ENCODE peak calls at places on chromosomes 13 and 19, in seven cellular contexts. D is cardiac fibroblast, O is fibroblast of pulmonary artery, B is fibroblast of mammary gland, P is GM12864, C is ovary, X is cardiac muscle cell. A is an unnamed sample.

GRCh38 chr19:18969953-18970659 is 29.1 kb upstream of the HOMER3 start:
- DNase-seq in D (no peak), O (no peak), B (no peak), P (no peak), C (no peak), X (no peak), A (no peak)

GRCh38 chr19:19488041-19488874 is 27.1 kb downstream of the TSSK6 start:
- DNase-seq in D (peak), O (peak), B (peak), P (no peak), C (peak), X (peak), A (peak)

GRCh38 chr19:42762782-42763181 is 2.7 kb downstream of the PSG8 start:
- DNase-seq in D (no peak), O (no peak), B (no peak), P (no peak), C (no peak), X (no peak), A (peak)

GRCh38 chr19:13154241-13154778 is 4.1 kb downstream of the IER2 start:
- DNase-seq in D (peak), O (peak), B (peak), P (no peak), C (peak), X (peak), A (peak)

GRCh38 chr19:33383722-33384292 is 10.3 kb downstream of the CEBPG start:
- DNase-seq in D (no peak), O (no peak), B (no peak), P (no peak), C (no peak), X (no peak), A (no peak)

GRCh38 chr19:47781590-47782318 is 3.3 kb downstream of the SELENOW start:
- DNase-seq in D (peak), O (no peak), B (no peak), P (no peak), C (peak), X (no peak), A (no peak)

GRCh38 chr13:79392882-79393563 is 13.0 kb downstream of the RBM26 start:
- DNase-seq in D (no peak), O (no peak), B (peak), P (no peak), C (no peak), X (peak), A (peak)

GRCh38 chr13:113843063-113843654 is 20.7 kb downstream of the GAS6 start:
- DNase-seq in D (no peak), O (no peak), B (no peak), P (no peak), C (peak), X (no peak), A (no peak)

GRCh38 chr13:85700909-85701308 is 98.3 kb downstream of the SLITRK6 start:
- DNase-seq in D (no peak), O (no peak), B (no peak), P (no peak), C (no peak), X (no peak), A (peak)

GRCh38 chr13:43270043-43270830 is 246.9 kb downstream of the DNAJC15 start:
- DNase-seq in D (peak), O (no peak), B (no peak), P (no peak), C (no peak), X (peak), A (peak)

GRCh38 chr19:33749619-33750175 is 47.0 kb upstream of the KCTD15 start:
- DNase-seq in D (no peak), O (no peak), B (no peak), P (no peak), C (no peak), X (no peak), A (no peak)

GRCh38 chr19:7917292-7918061 is 2.7 kb upstream of the SNAPC2 start:
- DNase-seq in D (peak), O (peak), B (peak), P (no peak), C (peak), X (peak), A (peak)

GRCh38 chr19:12837225-12837624 is 1.1 kb upstream of the MAST1 start:
- DNase-seq in D (no peak), O (no peak), B (no peak), P (no peak), C (no peak), X (no peak), A (no peak)

GRCh38 chr13:57633141-57633949 is 1.8 kb downstream of the PCDH17 start:
- DNase-seq in D (no peak), O (peak), B (no peak), P (no peak), C (peak), X (peak), A (peak)

GRCh38 chr19:41588497-41589209 is 12.7 kb downstream of the CEACAM21 start:
- DNase-seq in D (peak), O (peak), B (peak), P (no peak), C (no peak), X (peak), A (peak)

GRCh38 chr19:17933414-17934129 is 757 bp downstream of the CCDC124 start:
- DNase-seq in D (peak), O (peak), B (peak), P (no peak), C (no peak), X (peak), A (peak)

GRCh38 chr19:56477429-56478338 is 539 bp upstream of the ZNF667 start:
- DNase-seq in D (peak), O (peak), B (peak), P (no peak), C (peak), X (peak), A (peak)

GRCh38 chr13:107091386-107091785 is 523.4 kb upstream of the ARGLU1 start:
- DNase-seq in D (no peak), O (no peak), B (no peak), P (no peak), C (no peak), X (peak), A (peak)

GRCh38 chr13:25440081-25440480 is 68.3 kb downstream of the ATP8A2 start:
- DNase-seq in D (no peak), O (no peak), B (no peak), P (no peak), C (no peak), X (no peak), A (no peak)

GRCh38 chr19:516884-517424 is 9.7 kb downstream of the TPGS1 start:
- DNase-seq in D (no peak), O (no peak), B (no peak), P (no peak), C (no peak), X (no peak), A (no peak)

GRCh38 chr19:8489591-8490394 is 12.6 kb downstream of the PRAM1 start:
- DNase-seq in D (no peak), O (no peak), B (no peak), P (no peak), C (no peak), X (no peak), A (no peak)

GRCh38 chr13:60211548-60211947 is 47.8 kb upstream of the DIAPH3 start:
- DNase-seq in D (no peak), O (no peak), B (no peak), P (no peak), C (no peak), X (no peak), A (no peak)
- TF ChIP-seq CTCF in D (no peak), O (no peak), B (no peak), P (no peak), C (no peak), X (no peak), A (no peak)

GRCh38 chr19:11257827-11258380 is 4.4 kb downstream of the DOCK6 start:
- DNase-seq in D (no peak), O (no peak), B (no peak), P (no peak), C (no peak), X (peak), A (no peak)

GRCh38 chr19:11252665-11253355 is 9.5 kb downstream of the DOCK6 start:
- DNase-seq in D (no peak), O (no peak), B (no peak), P (no peak), C (no peak), X (no peak), A (no peak)

GRCh38 chr19:11256189-11256588 is 6.1 kb downstream of the DOCK6 start:
- DNase-seq in D (peak), O (peak), B (no peak), P (no peak), C (peak), X (peak), A (no peak)

GRCh38 chr19:11251650-11252314 is 10.5 kb downstream of the DOCK6 start:
- DNase-seq in D (no peak), O (no peak), B (no peak), P (no peak), C (no peak), X (no peak), A (no peak)

DNA sequence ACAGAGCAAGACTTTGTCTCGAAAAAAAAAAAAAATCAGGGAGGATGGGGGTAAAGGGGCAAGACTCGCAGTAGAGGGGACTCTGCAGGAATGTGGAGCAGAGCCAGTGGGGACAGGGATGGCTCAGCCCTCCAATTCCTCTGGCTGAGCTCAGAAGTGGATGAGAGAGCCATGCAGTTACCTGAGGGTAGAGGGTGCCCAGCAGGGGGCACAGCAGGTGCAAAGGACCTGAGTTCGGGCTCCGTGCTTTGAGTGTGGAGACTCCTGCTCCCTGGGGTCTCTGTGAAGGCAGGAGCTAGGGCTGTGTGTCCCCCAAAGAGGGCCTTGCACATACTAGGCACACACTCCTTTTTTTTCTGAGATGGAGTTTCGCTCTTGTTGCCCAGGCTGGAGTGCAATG is 7.7 kb downstream of the DOCK6 start:
- DNase-seq in D (no peak), O (no peak), B (no peak), P (no peak), C (no peak), X (no peak), A (no peak)
- TF ChIP-seq CTCF in D (no peak), O (no peak), B (no peak), P (peak), C (no peak), X (peak), A (no peak)

DNA sequence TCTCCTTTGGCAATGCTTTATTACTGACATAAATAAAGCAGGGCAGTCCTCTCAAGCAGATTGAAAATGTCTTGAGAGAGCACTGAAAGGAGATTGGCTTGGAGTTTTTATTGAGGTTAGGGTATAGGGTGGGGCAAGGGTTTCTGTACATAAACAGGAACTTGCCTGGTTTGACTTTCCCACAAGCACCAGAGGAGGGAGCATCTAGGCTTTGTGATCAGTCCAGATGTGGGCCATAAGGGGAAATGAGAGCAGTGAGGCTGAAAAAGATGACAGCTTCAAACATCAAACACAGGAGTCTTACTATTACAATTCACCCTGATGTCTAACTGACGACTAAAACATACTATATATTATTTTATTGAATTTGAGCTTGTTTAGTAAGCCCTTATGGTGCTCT is 260.9 kb downstream of the MTUS2 start:
- DNase-seq in D (peak), O (no peak), B (no peak), P (peak), C (no peak), X (no peak), A (no peak)
- TF ChIP-seq CTCF in D (no peak), O (no peak), B (no peak), P (peak), C (no peak), X (no peak), A (no peak)

DNA sequence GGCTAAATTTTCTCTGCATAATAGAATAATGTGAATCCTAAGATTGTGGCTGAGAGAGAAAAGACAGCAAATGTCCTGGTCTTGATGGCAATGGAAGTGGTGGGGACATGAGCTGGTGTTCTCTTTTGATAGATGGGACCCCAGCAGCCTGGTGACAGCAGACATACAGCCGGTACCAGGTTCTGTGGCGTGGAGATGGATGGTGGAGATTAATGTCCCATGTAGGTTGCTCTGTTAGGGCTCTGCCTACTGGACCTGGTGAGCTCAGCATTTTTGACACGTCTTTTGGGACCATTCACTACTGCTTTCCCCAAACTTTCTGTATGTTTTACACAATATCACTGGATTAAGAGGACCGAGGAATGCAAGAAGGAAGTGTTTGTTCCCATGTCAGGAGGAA is 8.2 kb upstream of the SIGLEC14 start:
- DNase-seq in D (no peak), O (no peak), B (no peak), P (no peak), C (no peak), X (no peak), A (no peak)
- TF ChIP-seq CTCF in D (no peak), O (no peak), B (no peak), P (peak), C (no peak), X (no peak), A (no peak)

GRCh38 chr13:110713981-110714797 is 689 bp downstream of the ING1 start:
- DNase-seq in D (peak), O (peak), B (peak), P (no peak), C (peak), X (peak), A (peak)
- TF ChIP-seq CTCF in D (no peak), O (no peak), B (no peak), P (peak), C (no peak), X (no peak), A (no peak)

GRCh38 chr13:101916758-101917474 is 464.4 kb downstream of the ITGBL1 start:
- DNase-seq in D (no peak), O (no peak), B (no peak), P (no peak), C (no peak), X (no peak), A (no peak)

GRCh38 chr13:101915333-101915732 is 462.9 kb downstream of the ITGBL1 start:
- DNase-seq in D (no peak), O (no peak), B (no peak), P (no peak), C (no peak), X (no peak), A (no peak)

GRCh38 chr13:101917475-101917810 is 465.0 kb downstream of the ITGBL1 start:
- DNase-seq in D (no peak), O (no peak), B (no peak), P (no peak), C (no peak), X (no peak), A (no peak)

GRCh38 chr13:101915755-101916107 is 463.3 kb downstream of the ITGBL1 start:
- DNase-seq in D (no peak), O (no peak), B (no peak), P (no peak), C (no peak), X (no peak), A (no peak)

GRCh38 chr13:101916108-101916757 is 463.8 kb downstream of the ITGBL1 start:
- DNase-seq in D (no peak), O (peak), B (peak), P (no peak), C (no peak), X (peak), A (peak)
- TF ChIP-seq CTCF in D (peak), O (no peak), B (peak), P (no peak), C (no peak), X (peak), A (peak)

GRCh38 chr13:110610955-110611595 is 4.3 kb upstream of the NAXD start:
- DNase-seq in D (no peak), O (no peak), B (no peak), P (peak), C (no peak), X (no peak), A (peak)
- TF ChIP-seq CTCF in D (no peak), O (no peak), B (no peak), P (no peak), C (no peak), X (no peak), A (no peak)

DNA sequence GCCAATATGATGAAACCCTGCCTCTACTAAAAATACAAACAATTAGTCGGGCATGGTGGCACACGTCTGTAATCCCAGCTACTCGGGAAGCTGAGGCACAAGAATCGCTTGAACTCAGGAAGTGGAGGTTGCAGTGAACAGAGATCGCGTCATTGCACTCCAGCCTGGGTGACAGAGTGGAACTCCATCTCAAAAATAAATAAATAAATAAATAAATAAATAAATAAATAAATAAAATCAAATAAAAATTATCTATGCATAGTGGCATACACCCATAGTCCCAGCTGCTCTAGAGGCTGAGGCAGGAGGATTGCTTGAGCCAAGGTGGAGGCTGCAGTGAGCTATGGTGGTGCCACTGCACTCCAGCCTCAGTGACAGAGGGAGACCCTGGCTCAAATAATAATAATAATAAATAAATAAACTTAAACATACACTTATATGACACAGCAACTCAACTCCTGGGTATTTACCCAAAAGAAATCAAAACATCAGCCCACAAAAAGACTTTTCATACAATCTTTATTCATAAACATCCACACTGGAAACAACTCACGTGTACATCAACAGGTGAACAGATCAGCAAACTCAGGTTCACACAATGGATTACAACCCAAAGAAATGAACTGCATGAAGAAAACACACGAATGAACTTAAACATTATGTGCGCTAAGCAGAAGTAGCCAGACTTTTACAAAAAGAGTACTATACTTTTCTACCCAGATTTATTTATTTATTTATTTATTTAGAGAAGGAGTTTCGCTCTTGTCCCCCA is 6.9 kb downstream of the LGALS7 start:
- DNase-seq in D (no peak), O (no peak), B (no peak), P (no peak), C (no peak), X (no peak), A (no peak)
- TF ChIP-seq CTCF in D (no peak), O (no peak), B (no peak), P (no peak), C (no peak), X (no peak), A (no peak)

GRCh38 chr13:30790592-30790991 is 55.2 kb downstream of the ALOX5AP start:
- DNase-seq in D (no peak), O (no peak), B (no peak), P (no peak), C (no peak), X (no peak), A (no peak)

GRCh38 chr13:30791354-30791921 is 56.1 kb downstream of the ALOX5AP start:
- DNase-seq in D (peak), O (no peak), B (peak), P (no peak), C (no peak), X (peak), A (peak)

GRCh38 chr13:30796132-30796832 is 60.9 kb downstream of the ALOX5AP start:
- DNase-seq in D (peak), O (peak), B (peak), P (no peak), C (no peak), X (peak), A (peak)

GRCh38 chr13:30789360-30789862 is 54.1 kb downstream of the ALOX5AP start:
- DNase-seq in D (no peak), O (no peak), B (no peak), P (no peak), C (no peak), X (no peak), A (no peak)

GRCh38 chr13:30792257-30793000 is 57.1 kb downstream of the ALOX5AP start:
- DNase-seq in D (peak), O (peak), B (peak), P (no peak), C (peak), X (peak), A (peak)
- TF ChIP-seq CTCF in D (peak), O (peak), B (peak), P (no peak), C (peak), X (peak), A (peak)

A was measured in fibroblast of lung.